ENCODE peak calls at places on chromosomes 7 and 10, in four cellular contexts. K is activated CD4-positive, alpha-beta T cell treated with anti-CD3 and anti-CD28 coated beads for 36 hours; U is kidney tubule cell; X is GF-D8. R is an unnamed sample.

GRCh38 chr7:159139639-159140038 is 5.0 kb downstream of the VIPR2 start:
- DNase-seq in U (no peak), K (no peak), X (no peak), R (no peak)

GRCh38 chr10:43892062-43892765 is 243.5 kb upstream of the ZNF32 start:
- DNase-seq in K (no peak), U (peak; percentile 65), X (no peak), R (no peak)

GRCh38 chr10:91944880-91945630 is 21.5 kb downstream of the BTAF1 start:
- DNase-seq in X (no peak), K (peak; percentile 36), U (peak; percentile 63), R (no peak)

GRCh38 chr10:58555170-58555929 is 42.7 kb downstream of the BICC1 start:
- DNase-seq in X (no peak), U (peak; percentile 96), K (no peak), R (no peak)

GRCh38 chr7:76003351-76003750 is 9.0 kb upstream of the TMEM120A start:
- DNase-seq in K (no peak), X (no peak), U (no peak), R (no peak)

GRCh38 chr10:122060250-122060649 is 71.3 kb downstream of the TACC2 start:
- DNase-seq in K (no peak), X (no peak), U (peak; percentile 21), R (no peak)

GRCh38 chr10:71025535-71025934 is 137.2 kb upstream of the PCBD1 start:
- DNase-seq in K (no peak), X (no peak), U (peak; percentile 64), R (no peak)

GRCh38 chr7:118153551-118154177 is 30.3 kb upstream of the LSM8 start:
- DNase-seq in X (no peak), K (peak; percentile 35), U (peak; percentile 57), R (no peak)

GRCh38 chr7:148537435-148537834 is 53.1 kb upstream of the C7orf33 start:
- DNase-seq in U (peak; percentile 80), K (no peak), X (no peak), R (no peak)

GRCh38 chr10:131238669-131239280 is 72.7 kb downstream of the TCERG1L start:
- DNase-seq in K (no peak), U (no peak), X (no peak), R (no peak)

GRCh38 chr10:63391812-63392211 is 74.0 kb downstream of the JMJD1C start:
- DNase-seq in U (no peak), X (peak; percentile 27), K (no peak), R (no peak)

GRCh38 chr7:94530114-94530513 is 20.5 kb downstream of the CASD1 start:
- DNase-seq in U (no peak), X (no peak), K (no peak), R (no peak)

GRCh38 chr7:27164381-27165088 is 802 bp downstream of the HOXA9 start:
- DNase-seq in X (no peak), K (peak; percentile 32), U (peak; percentile 48), R (no peak)

GRCh38 chr10:101512741-101513140 is 75.3 kb downstream of the POLL start:
- DNase-seq in U (no peak), K (no peak), X (no peak), R (no peak)

GRCh38 chr7:28597284-28597683 is 185.0 kb downstream of the CREB5 start:
- DNase-seq in K (no peak), U (no peak), X (no peak), R (no peak)

GRCh38 chr10:101952196-101952595 is 103.8 kb downstream of the ARMH3 start:
- DNase-seq in X (no peak), U (no peak), K (no peak), R (no peak)

GRCh38 chr7:27217951-27218350 is 18.1 kb upstream of the HOXA13 start:
- DNase-seq in K (no peak), U (no peak), X (no peak), R (no peak)

GRCh38 chr10:34397324-34397723 is 417.8 kb downstream of the PARD3 start:
- DNase-seq in U (no peak), X (no peak), K (no peak), R (no peak)

GRCh38 chr7:81206217-81206616 is 287.4 kb upstream of the SEMA3C start:
- DNase-seq in U (no peak), K (no peak), X (no peak), R (no peak)

GRCh38 chr10:129253551-129254179 is 213.4 kb upstream of the MGMT start:
- DNase-seq in U (no peak), X (no peak), K (no peak), R (no peak)

GRCh38 chr10:122045212-122045611 is 56.2 kb downstream of the TACC2 start:
- DNase-seq in U (no peak), K (no peak), X (no peak), R (no peak)

GRCh38 chr7:23469150-23469960 is 936 bp downstream of the IGF2BP3 start:
- DNase-seq in U (no peak), K (peak; percentile 62), X (no peak), R (no peak)